ENCODE peak calls at places on chromosomes 2 and 18, in four cellular contexts. R, P, O and S are unnamed samples.

GRCh38 chr2:69731575-69731974 is 10.4 kb upstream of the ANXA4 start:
- DNase-seq in R (no peak), P (no peak), O (no peak), S (no peak)

GRCh38 chr18:24014986-24015896 is 687 bp downstream of the TTC39C start:
- DNase-seq in R (peak), P (no peak), O (peak), S (peak)

GRCh38 chr2:26692814-26693286 is 328 bp downstream of the KCNK3 start:
- DNase-seq in R (no peak), P (no peak), O (no peak), S (no peak)

GRCh38 chr2:134148843-134149472 is 104.9 kb upstream of the MGAT5 start:
- DNase-seq in R (no peak), P (no peak), O (no peak), S (no peak)

GRCh38 chr2:103484906-103485305 is 723.1 kb downstream of the TMEM182 start:
- DNase-seq in R (no peak), P (no peak), O (no peak), S (no peak)

GRCh38 chr18:24427484-24427883 is 1.0 kb downstream of the IMPACT start:
- DNase-seq in R (no peak), P (no peak), O (no peak), S (no peak)

GRCh38 chr2:13006829-13007715 is 290.3 kb downstream of the TRIB2 start:
- DNase-seq in R (no peak), P (peak), O (peak), S (peak)

GRCh38 chr2:170972508-170973224 is 43.6 kb downstream of the GORASP2 start:
- DNase-seq in R (no peak), P (no peak), O (peak), S (no peak)

GRCh38 chr18:76459687-76460350 is 35.2 kb downstream of the ZNF516 start:
- DNase-seq in R (peak), P (no peak), O (no peak), S (no peak)

GRCh38 chr2:68428746-68429145 is 38.3 kb downstream of the FBXO48 start:
- DNase-seq in R (no peak), P (no peak), O (no peak), S (no peak)

GRCh38 chr18:76348267-76349066 is 146.6 kb downstream of the ZNF516 start:
- DNase-seq in R (no peak), P (no peak), O (peak), S (no peak)

GRCh38 chr18:58606236-58606635 is 22.7 kb downstream of the ALPK2 start:
- DNase-seq in R (no peak), P (no peak), O (no peak), S (no peak)

GRCh38 chr2:232335859-232336215 is 42.7 kb upstream of the ALPP start:
- DNase-seq in R (peak), P (no peak), O (no peak), S (no peak)

GRCh38 chr2:105321875-105322646 is 7.5 kb downstream of the TGFBRAP1 start:
- DNase-seq in R (no peak), P (no peak), O (no peak), S (no peak)

GRCh38 chr2:136305517-136306192 is 187.7 kb upstream of the CXCR4 start:
- DNase-seq in R (no peak), P (no peak), O (peak), S (no peak)

GRCh38 chr2:44959855-44960254 is 18.4 kb downstream of the SIX3 start:
- DNase-seq in R (no peak), P (no peak), O (no peak), S (no peak)

GRCh38 chr2:16716944-16717343 is 51.3 kb upstream of the CYRIA start:
- DNase-seq in R (no peak), P (no peak), O (no peak), S (no peak)

GRCh38 chr18:32274307-32274706 is 84.5 kb downstream of the MEP1B start:
- DNase-seq in R (no peak), P (no peak), O (no peak), S (no peak)

GRCh38 chr2:32330136-32330535 is 26.7 kb upstream of the BIRC6 start:
- DNase-seq in R (no peak), P (no peak), O (no peak), S (no peak)

GRCh38 chr2:44245068-44245861 is 30.0 kb upstream of the SLC3A1 start:
- DNase-seq in R (no peak), P (peak), O (no peak), S (no peak)

GRCh38 chr2:227766361-227766883 is 20.7 kb downstream of the SCYGR8 start:
- DNase-seq in R (peak), P (peak), O (peak), S (peak)

GRCh38 chr2:215612770-215613169 is 176.9 kb upstream of the FN1 start:
- DNase-seq in R (no peak), P (no peak), O (no peak), S (no peak)